ENCODE peak calls at places on chromosomes 2 and 18, in four cellular contexts. Q is upper lobe of right lung, L is EL, K is cardiac muscle cell. X is an unnamed sample.
A peak's percentile ranks its signal among the peaks of the same experiment; 100 is the strongest.

GRCh38 chr2:235051436-235052260 is 99.8 kb downstream of the SH3BP4 start:
- DNase-seq in Q (no peak), L (no peak), K (no peak), X (no peak)

GRCh38 chr2:109612991-109613921 is 510 bp downstream of the SEPTIN10 start:
- DNase-seq in Q (no peak), L (peak; percentile 66), K (peak; percentile 62), X (peak; percentile 70)

GRCh38 chr2:179861777-179862117 is 335 bp upstream of the ZNF385B start:
- DNase-seq in Q (peak; percentile 63), L (peak; percentile 49), K (peak; percentile 32), X (no peak)

GRCh38 chr2:25252291-25253152 is 84.1 kb upstream of the POMC start:
- DNase-seq in Q (peak; percentile 86), L (peak; percentile 45), K (peak; percentile 95), X (peak; percentile 37)

GRCh38 chr2:106011380-106011779 is 182.7 kb downstream of the UXS1 start:
- DNase-seq in Q (no peak), L (no peak), K (no peak), X (no peak)

GRCh38 chr2:38690499-38691420 is 24.8 kb downstream of the GALM start:
- DNase-seq in Q (no peak), L (peak; percentile 95), K (no peak), X (peak; percentile 89)

GRCh38 chr2:27875089-27875881 is 14.9 kb downstream of the RBKS start:
- DNase-seq in Q (no peak), L (no peak), K (no peak), X (no peak)

GRCh38 chr2:162475661-162476060 is 131.7 kb downstream of the GCA start:
- DNase-seq in Q (no peak), L (no peak), K (no peak), X (no peak)

GRCh38 chr2:106863387-106863786 is 22.6 kb downstream of the ST6GAL2 start:
- DNase-seq in Q (no peak), L (no peak), K (no peak), X (no peak)

GRCh38 chr18:73975266-73975665 is 172.4 kb downstream of the FBXO15 start:
- DNase-seq in Q (no peak), L (no peak), K (no peak), X (no peak)

GRCh38 chr18:49691177-49691608 is 122.1 kb downstream of the ACAA2 start:
- DNase-seq in Q (no peak), L (peak; percentile 90), K (no peak), X (peak; percentile 72)

GRCh38 chr2:107984667-107985066 is 1.7 kb upstream of the SLC5A7 start:
- DNase-seq in Q (no peak), L (no peak), K (no peak), X (no peak)

GRCh38 chr2:95287336-95287735 is 9.8 kb upstream of the KCNIP3 start:
- DNase-seq in Q (no peak), L (no peak), K (no peak), X (no peak)